ENCODE peak calls at places on chromosomes 13 and 19, in four cellular contexts. P is neural progenitor cell, H is IMR-90, O is mesenchymal stem cell. S is an unnamed sample.

GRCh38 chr19:42270346-42271044 is 1.4 kb downstream of the CIC start:
- DNase-seq in P (no peak), H (no peak), O (peak; percentile 73), S (peak; percentile 55)

GRCh38 chr19:6423499-6424189 is 967 bp downstream of the KHSRP start:
- DNase-seq in P (peak; percentile 75), H (peak; percentile 42), O (peak; percentile 83), S (peak; percentile 55)

GRCh38 chr19:50398675-50399367 is 14.7 kb downstream of the POLD1 start:
- DNase-seq in P (no peak), H (no peak), O (no peak), S (no peak)

GRCh38 chr13:64078480-64078936 is 2662.9 kb upstream of the PCDH20 start:
- DNase-seq in P (no peak), H (no peak), O (no peak), S (no peak)

GRCh38 chr19:50780753-50781480 is 9.3 kb upstream of the ACP4 start:
- DNase-seq in P (no peak), H (no peak), O (no peak), S (no peak)

GRCh38 chr19:17796013-17796837 is 1.3 kb downstream of the B3GNT3 start:
- DNase-seq in P (peak; percentile 1), H (no peak), O (no peak), S (peak; percentile 92)

GRCh38 chr13:95327190-95327589 is 25.9 kb upstream of the ABCC4 start:
- DNase-seq in P (no peak), H (no peak), O (no peak), S (no peak)

GRCh38 chr13:74290324-74290773 is 156.1 kb upstream of the KLF12 start:
- DNase-seq in P (peak; percentile 52), H (peak; percentile 79), O (peak; percentile 61), S (no peak)

GRCh38 chr13:98482476-98483444 is 94.1 kb downstream of the STK24 start:
- DNase-seq in P (peak; percentile 45), H (peak; percentile 74), O (peak; percentile 43), S (peak; percentile 69)

GRCh38 chr13:108315273-108315672 is 45.8 kb downstream of the TNFSF13B start:
- DNase-seq in P (no peak), H (no peak), O (no peak), S (no peak)

GRCh38 chr19:35901055-35901644 is 810 bp upstream of the NFKBID start:
- DNase-seq in P (no peak), H (peak; percentile 51), O (peak; percentile 68), S (no peak)

GRCh38 chr13:113460599-113460998 is 7.3 kb upstream of the ADPRHL1 start:
- DNase-seq in P (no peak), H (no peak), O (no peak), S (no peak)

GRCh38 chr13:74904547-74904946 is 577.4 kb downstream of the TBC1D4 start:
- DNase-seq in P (no peak), H (no peak), O (no peak), S (no peak)

GRCh38 chr19:49814010-49814409 is 918 bp upstream of the FUZ start:
- DNase-seq in P (no peak), H (no peak), O (no peak), S (no peak)

GRCh38 chr19:2754659-2755447 is 15.0 kb upstream of the SLC39A3 start:
- DNase-seq in P (no peak), H (no peak), O (no peak), S (no peak)

GRCh38 chr13:44237276-44237767 is 136.3 kb upstream of the SERP2 start:
- DNase-seq in P (no peak), H (peak; percentile 98), O (peak; percentile 99), S (peak; percentile 35)

GRCh38 chr19:16247353-16248182 is 49.9 kb downstream of the AP1M1 start:
- DNase-seq in P (peak; percentile 89), H (peak; percentile 70), O (peak; percentile 77), S (peak; percentile 86)

GRCh38 chr19:5068251-5069090 is 99.6 kb downstream of the KDM4B start:
- DNase-seq in P (no peak), H (no peak), O (no peak), S (no peak)

GRCh38 chr13:38415233-38415632 is 65.6 kb downstream of the UFM1 start:
- DNase-seq in P (no peak), H (no peak), O (no peak), S (no peak)

GRCh38 chr19:19464339-19465098 is 50.8 kb downstream of the TSSK6 start:
- DNase-seq in P (peak; percentile 83), H (peak; percentile 73), O (peak; percentile 85), S (no peak)

GRCh38 chr19:46442808-46443450 is 14.2 kb upstream of the PNMA8C start:
- DNase-seq in P (no peak), H (peak; percentile 78), O (peak; percentile 61), S (no peak)

GRCh38 chr19:19615086-19615485 is 3.4 kb downstream of the PBX4 start:
- DNase-seq in P (no peak), H (peak; percentile 46), O (peak; percentile 25), S (no peak)

GRCh38 chr13:41012536-41012935 is 6.6 kb downstream of the ELF1 start:
- DNase-seq in P (no peak), H (no peak), O (no peak), S (no peak)

GRCh38 chr13:25687622-25688225 is 315.9 kb downstream of the ATP8A2 start:
- DNase-seq in P (no peak), H (no peak), O (no peak), S (peak; percentile 47)

GRCh38 chr13:76874466-76874865 is 11.7 kb downstream of the KCTD12 start:
- DNase-seq in P (no peak), H (no peak), O (no peak), S (no peak)

GRCh38 chr19:35292986-35293732 is 1.2 kb downstream of the MAG start:
- DNase-seq in P (no peak), H (no peak), O (no peak), S (no peak)

GRCh38 chr13:27665333-27665732 is 43.6 kb downstream of the POLR1D start:
- DNase-seq in P (peak; percentile 39), H (peak; percentile 20), O (no peak), S (no peak)

GRCh38 chr13:38283346-38283745 is 66.3 kb upstream of the UFM1 start:
- DNase-seq in P (no peak), H (no peak), O (peak; percentile 3), S (no peak)

GRCh38 chr13:111975539-111976473 is 91.1 kb upstream of the SOX1 start:
- DNase-seq in P (no peak), H (no peak), O (no peak), S (no peak)

GRCh38 chr13:29508874-29509249 is 86.6 kb downstream of the SLC7A1 start:
- DNase-seq in P (no peak), H (no peak), O (no peak), S (no peak)

GRCh38 chr19:54469496-54469934 is 3.6 kb downstream of the CDC42EP5 start:
- DNase-seq in P (no peak), H (no peak), O (no peak), S (peak; percentile 78)

GRCh38 chr19:31378404-31378803 is 29.2 kb upstream of the TSHZ3 start:
- DNase-seq in P (no peak), H (peak; percentile 95), O (peak; percentile 92), S (peak; percentile 27)

GRCh38 chr13:85261757-85262346 is 537.4 kb downstream of the SLITRK6 start:
- DNase-seq in P (no peak), H (peak; percentile 12), O (peak; percentile 33), S (no peak)

GRCh38 chr13:66635526-66635925 is 594.6 kb downstream of the PCDH9 start:
- DNase-seq in P (no peak), H (peak; percentile 93), O (peak; percentile 70), S (no peak)

GRCh38 chr13:109412232-109412935 is 374.0 kb downstream of the IRS2 start:
- DNase-seq in P (peak; percentile 77), H (peak; percentile 33), O (peak; percentile 74), S (peak; percentile 26)

GRCh38 chr19:48715681-48716171 is 3.8 kb downstream of the MAMSTR start:
- DNase-seq in P (no peak), H (no peak), O (no peak), S (peak; percentile 59)

GRCh38 chr19:37966211-37967072 is 59.4 kb downstream of the SIPA1L3 start:
- DNase-seq in P (no peak), H (peak; percentile 39), O (no peak), S (no peak)

GRCh38 chr19:55165952-55166529 is 372 bp downstream of the DNAAF3 start:
- DNase-seq in P (peak; percentile 97), H (peak; percentile 56), O (peak; percentile 87), S (peak; percentile 56)

GRCh38 chr19:11964858-11965645 is at the start of gene ZNF763:
- DNase-seq in P (peak; percentile 98), H (peak; percentile 75), O (peak; percentile 91), S (peak; percentile 99)

GRCh38 chr19:11963566-11964355 is 1.1 kb upstream of the ZNF763 start:
- DNase-seq in P (peak; percentile 92), H (peak; percentile 61), O (peak; percentile 73), S (peak; percentile 87)

GRCh38 chr19:11970174-11970573 is 5.3 kb downstream of the ZNF763 start:
- DNase-seq in P (no peak), H (no peak), O (no peak), S (no peak)

GRCh38 chr19:11964496-11964857 is 363 bp upstream of the ZNF763 start:
- DNase-seq in P (no peak), H (no peak), O (no peak), S (no peak)
- H3K9ac ChIP-seq in P (no peak overlapping the region), H (no peak overlapping the region), O (peak overlapping the region; percentile 95), S (peak overlapping the region; percentile 93)

GRCh38 chr19:14410054-14410774 is 8.9 kb downstream of the DDX39A start:
- DNase-seq in P (no peak), H (no peak), O (no peak), S (no peak)
- H3K9ac ChIP-seq in P (no peak overlapping the region), H (no peak overlapping the region), O (no peak overlapping the region), S (no peak overlapping the region)

GRCh38 chr13:23356368-23356767 is 77.1 kb downstream of the SACS start:
- DNase-seq in P (no peak), H (no peak), O (no peak), S (no peak)
- H3K9ac ChIP-seq in P (no peak overlapping the region), H (no peak overlapping the region), O (no peak overlapping the region), S (no peak overlapping the region)

GRCh38 chr19:52963229-52963760 is 614 bp upstream of the ZNF816 start:
- DNase-seq in P (peak; percentile 61), H (no peak), O (no peak), S (peak; percentile 33)
- H3K9ac ChIP-seq in P (no peak overlapping the region), H (peak overlapping the region; percentile 72), O (peak overlapping the region; percentile 89), S (peak overlapping the region; percentile 95)

DNA sequence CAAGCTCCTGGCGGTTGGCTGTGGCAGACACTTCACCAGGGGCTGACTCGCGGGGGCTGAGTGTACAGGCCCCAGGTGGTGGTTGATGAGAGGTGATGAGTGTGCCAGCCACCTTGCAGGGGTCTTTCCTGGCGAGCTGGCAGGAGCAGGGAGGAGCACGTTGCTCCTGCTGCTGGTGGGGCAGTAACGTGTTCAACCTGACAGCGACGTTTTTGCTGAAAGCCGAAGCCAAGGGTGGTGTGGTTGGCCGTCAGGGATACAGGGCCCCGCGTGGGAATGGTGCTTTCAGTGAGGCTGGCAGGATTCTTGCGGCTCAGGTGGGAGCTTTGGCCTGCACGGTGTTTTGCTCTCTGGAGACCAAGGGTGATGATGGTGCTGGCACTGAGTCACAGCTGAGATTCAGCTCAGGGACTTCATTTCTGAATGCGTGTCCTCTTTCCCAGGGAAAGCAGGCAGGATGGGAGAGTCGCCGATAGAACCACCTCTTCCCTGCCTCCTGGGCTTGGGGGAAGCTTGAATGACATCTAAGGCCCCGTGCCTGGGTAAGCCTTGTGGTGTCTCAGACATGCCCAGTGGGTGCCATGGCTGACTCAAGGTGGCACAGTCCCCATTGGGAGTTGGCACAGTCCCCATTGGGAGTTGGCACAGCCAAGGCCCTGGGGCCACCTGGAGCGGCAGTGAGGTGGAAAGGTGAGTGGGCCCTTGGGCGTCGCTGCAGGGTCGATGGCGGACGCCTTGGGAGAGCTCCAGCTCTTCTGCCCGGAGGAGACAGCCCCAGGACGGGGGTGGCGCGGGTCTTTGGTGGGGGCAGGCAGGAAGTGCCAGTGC is 8.8 kb downstream of the DAZAP1 start:
- DNase-seq in P (no peak), H (peak; percentile 31), O (peak; percentile 20), S (no peak)
- H3K9ac ChIP-seq in P (no peak overlapping the region), H (peak overlapping the region; percentile 28), O (peak overlapping the region; percentile 85), S (peak overlapping the region; percentile 71)

S was measured in colonic mucosa.